ENCODE peak calls at places on chromosomes 16 and 17, in eight cellular contexts. B is GM12865, V is epithelial cell of esophagus, K is psoas muscle, O is cardiac fibroblast, F is lung, N is left ventricle myocardium inferior, U is AG10803. S is an unnamed sample.
A peak's percentile ranks its signal among the peaks of the same experiment; 100 is the strongest.

GRCh38 chr17:8146381-8147140 is 5.6 kb downstream of the PER1 start:
- DNase-seq in K (peak; percentile 12), U (no peak), B (no peak), F (no peak), O (no peak), V (no peak), N (no peak), S (no peak)

GRCh38 chr17:17824119-17824779 is 12.5 kb downstream of the SREBF1 start:
- DNase-seq in O (no peak), B (peak; percentile 38), V (no peak), F (no peak), K (no peak), N (no peak), U (no peak), S (no peak)

GRCh38 chr16:88619859-88620655 is 18.3 kb upstream of the IL17C start:
- DNase-seq in N (no peak), F (no peak), K (no peak), B (no peak), U (no peak), O (no peak), V (no peak), S (no peak)

GRCh38 chr16:21169249-21169981 is 10.9 kb downstream of the LDAF1 start:
- DNase-seq in O (peak; percentile 82), V (peak; percentile 31), F (no peak), U (peak; percentile 27), N (no peak), B (no peak), K (no peak), S (no peak)

GRCh38 chr17:65022751-65023421 is 33.7 kb downstream of the GNA13 start:
- DNase-seq in U (peak; percentile 76), K (no peak), N (no peak), V (peak; percentile 97), O (peak; percentile 76), F (no peak), B (peak; percentile 95), S (peak; percentile 55)

GRCh38 chr17:50765454-50766221 is 1.7 kb downstream of the ANKRD40CL start:
- DNase-seq in B (peak; percentile 73), N (no peak), U (no peak), F (no peak), K (no peak), V (no peak), O (no peak), S (no peak)

GRCh38 chr17:64694207-64694606 is 32.1 kb upstream of the SMURF2 start:
- DNase-seq in F (peak; percentile 88), B (no peak), V (peak; percentile 74), O (peak; percentile 92), K (peak; percentile 61), U (peak; percentile 66), N (peak; percentile 59), S (peak; percentile 39)

GRCh38 chr16:84272740-84273320 is 21.8 kb upstream of the WFDC1 start:
- DNase-seq in B (no peak), O (no peak), N (no peak), K (no peak), V (no peak), U (no peak), F (no peak), S (no peak)

GRCh38 chr17:47708864-47709541 is 15.0 kb downstream of the TBKBP1 start:
- DNase-seq in K (peak; percentile 47), F (no peak), U (no peak), O (peak; percentile 34), B (no peak), N (peak; percentile 48), V (no peak), S (no peak)

DNA sequence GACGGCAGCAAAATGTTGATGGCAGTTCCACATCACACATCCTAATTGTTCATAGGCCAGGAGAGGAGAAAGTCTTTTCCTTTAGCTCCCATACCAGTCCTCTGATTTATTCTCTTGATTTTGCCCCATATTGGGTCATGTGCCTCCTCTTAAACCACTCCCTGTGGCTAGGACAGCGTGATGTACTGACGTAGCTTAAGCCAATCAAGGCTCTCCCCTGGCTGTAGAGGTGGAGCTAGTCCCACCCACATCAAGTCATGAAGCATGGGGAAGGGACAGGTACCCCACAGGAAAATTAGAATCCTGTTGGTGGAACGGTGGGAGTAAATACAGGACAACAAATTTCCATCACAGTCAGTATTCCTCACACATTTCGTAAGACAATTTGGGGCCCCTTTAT is 178.8 kb downstream of the IRX3 start:
- DNase-seq in B (no peak), K (no peak), N (no peak), F (no peak), U (no peak), V (peak; percentile 3), O (no peak), S (no peak)
- H3K4me3 ChIP-seq in B (no peak overlapping the region), K (no peak overlapping the region), N (no peak overlapping the region), F (no peak overlapping the region), U (no peak overlapping the region), V (no peak overlapping the region), O (no peak overlapping the region), S (no peak overlapping the region)

GRCh38 chr17:68198931-68199836 is 48.7 kb upstream of the AMZ2 start:
- DNase-seq in V (peak; percentile 44), U (no peak), B (no peak), O (peak; percentile 13), N (no peak), K (peak; percentile 21), F (no peak), S (no peak)

GRCh38 chr17:68197997-68198930 is 49.6 kb upstream of the AMZ2 start:
- DNase-seq in B (no peak), U (no peak), N (no peak), K (no peak), F (no peak), O (no peak), V (peak; percentile 69), S (no peak)

GRCh38 chr17:68199837-68200688 is 47.8 kb upstream of the AMZ2 start:
- DNase-seq in N (no peak), V (no peak), O (peak; percentile 30), U (no peak), K (no peak), F (no peak), B (no peak), S (no peak)

GRCh38 chr17:68201425-68201785 is 46.4 kb upstream of the AMZ2 start:
- DNase-seq in O (no peak), U (no peak), B (no peak), V (no peak), N (no peak), K (no peak), F (no peak), S (no peak)

DNA sequence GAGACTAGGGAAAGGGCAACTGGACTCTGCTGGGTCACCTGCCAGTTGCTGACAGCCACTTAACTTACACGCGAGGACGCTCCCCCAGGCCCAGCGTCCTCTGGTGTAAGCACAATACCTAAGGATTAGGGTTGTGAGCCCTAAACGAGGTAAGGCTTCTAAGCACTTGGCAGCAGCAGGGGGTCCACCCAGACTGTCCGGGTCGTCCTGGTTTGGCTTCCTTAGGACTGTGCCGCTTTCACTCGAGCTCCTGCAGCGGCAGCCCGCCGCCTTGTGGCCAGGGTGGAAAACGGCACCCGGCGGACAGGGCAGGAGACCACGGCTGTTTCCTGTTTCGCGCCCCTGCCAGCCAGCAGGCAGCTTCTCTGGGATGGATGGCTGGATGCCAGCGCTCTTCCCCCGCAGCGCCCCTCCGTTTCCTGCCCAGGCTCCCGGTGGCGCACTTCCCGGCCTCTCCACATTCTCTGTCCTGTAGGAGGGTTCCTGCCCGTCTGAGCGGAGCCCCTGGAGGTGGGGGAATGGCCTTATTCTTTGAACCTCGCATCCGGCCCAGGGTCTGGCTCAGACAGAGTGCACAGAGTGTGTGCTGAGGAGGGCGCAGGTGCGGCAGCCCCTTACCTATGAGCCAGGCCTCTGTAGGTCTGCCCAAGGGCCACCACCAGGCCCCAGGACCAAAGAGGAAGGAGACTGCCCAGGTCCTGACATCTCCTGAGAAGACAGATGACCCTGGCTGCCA is 47.0 kb upstream of the AMZ2 start:
- DNase-seq in O (peak; percentile 62), B (peak; percentile 81), U (peak; percentile 42), V (peak; percentile 64), N (peak; percentile 74), K (peak; percentile 83), F (peak; percentile 63), S (peak; percentile 8)
- H3K4me3 ChIP-seq in O (no peak overlapping the region), B (peak overlapping the region; percentile 32), U (peak overlapping the region; percentile 39), V (no peak overlapping the region), N (peak overlapping the region; percentile 68), K (peak overlapping the region; percentile 63), F (no peak overlapping the region), S (peak overlapping the region; percentile 27)

DNA sequence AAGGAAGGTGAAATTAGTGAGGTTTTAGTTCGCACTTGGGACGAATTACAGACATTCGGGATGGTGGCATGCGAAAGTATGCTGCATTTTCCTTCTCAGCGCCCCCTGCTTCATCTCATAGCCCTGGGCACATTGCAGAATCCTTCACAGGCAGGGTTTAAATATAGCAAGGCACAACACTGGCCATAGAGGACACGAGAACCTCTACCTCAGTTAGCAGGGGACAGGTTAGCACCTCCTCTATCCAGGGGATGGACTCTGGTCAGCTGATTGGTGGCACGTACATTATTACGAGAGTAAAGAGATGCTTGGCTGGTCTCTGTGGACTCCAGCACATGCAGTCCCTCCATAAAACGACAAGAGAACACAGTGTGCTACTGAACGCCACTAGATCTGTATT is 47.5 kb downstream of the MAP2K6 start:
- DNase-seq in F (no peak), B (no peak), V (no peak), U (no peak), N (no peak), K (peak; percentile 29), O (no peak), S (no peak)
- H3K4me3 ChIP-seq in F (no peak overlapping the region), B (no peak overlapping the region), V (no peak overlapping the region), U (no peak overlapping the region), N (peak overlapping the region; percentile 19), K (peak overlapping the region; percentile 57), O (no peak overlapping the region), S (no peak overlapping the region)

DNA sequence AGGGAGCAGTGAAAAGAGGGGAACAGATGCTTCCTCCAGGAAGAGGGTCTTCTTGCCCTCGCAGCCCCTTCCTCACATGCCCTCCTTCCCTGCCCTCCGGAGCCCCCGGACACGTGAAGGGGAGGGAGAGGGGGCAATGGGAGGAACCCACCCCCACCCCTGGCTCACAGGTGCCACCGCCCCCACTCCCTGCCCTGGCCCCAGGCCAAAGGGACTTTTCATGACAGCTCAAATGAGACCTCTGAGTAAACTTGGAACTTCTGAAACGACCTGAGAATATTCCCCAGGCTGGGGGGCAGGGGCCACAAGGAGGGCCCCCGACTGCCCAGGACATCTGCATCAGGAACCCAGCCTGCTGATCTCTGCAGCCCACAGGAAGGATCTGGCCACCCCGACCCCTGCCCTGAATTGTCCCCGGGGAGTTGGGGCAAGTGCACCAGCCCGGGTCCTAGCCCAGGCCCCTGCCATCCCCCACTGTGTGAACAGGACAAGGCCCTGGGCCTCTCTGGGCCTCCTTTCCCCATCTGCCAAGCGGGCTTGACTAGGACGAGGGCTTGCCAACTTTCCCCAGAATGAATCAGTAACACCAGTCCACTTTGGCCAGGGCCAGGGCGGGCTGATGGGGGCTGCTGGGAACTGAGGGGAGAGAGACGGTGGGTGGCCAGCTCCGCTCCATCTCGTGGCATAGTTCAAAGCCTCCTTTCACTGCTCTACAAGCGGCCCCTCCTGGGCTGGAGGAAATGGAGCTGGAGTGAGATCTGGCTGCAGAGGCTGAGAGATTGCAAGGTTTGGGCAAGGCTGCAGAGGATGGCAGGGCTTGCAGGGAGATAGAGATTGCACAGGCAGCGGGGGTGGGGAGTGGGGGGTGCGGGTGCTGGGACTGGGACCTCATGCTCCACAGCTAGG is 3.8 kb downstream of the IL21R start:
- DNase-seq in F (no peak), N (no peak), V (no peak), U (peak; percentile 27), B (peak; percentile 88), O (no peak), K (no peak), S (no peak)
- H3K4me3 ChIP-seq in F (no peak overlapping the region), N (no peak overlapping the region), V (no peak overlapping the region), U (no peak overlapping the region), B (peak overlapping the region; percentile 89), O (no peak overlapping the region), K (no peak overlapping the region), S (no peak overlapping the region)